ENCODE peak calls at places on chromosomes 1 and 21, in eight cellular contexts. S is GM23248; B is naive thymus-derived CD4-positive, alpha-beta T cell; I is upper lobe of right lung; H is mammary epithelial cell; G is cardiac muscle cell; U is breast epithelium; N is GM23338. P is an unnamed sample. For H3K36me3, the result is how much of the 10 kb centered on the place peaks cover.

GRCh38 chr1:6347641-6348487 is 45.7 kb downstream of the ACOT7 start:
- DNase-seq in S (peak), B (peak), I (no peak), H (no peak), G (peak), U (no peak), N (peak), P (no peak)

GRCh38 chr1:42551150-42551549 is 88.1 kb downstream of the CCDC30 start:
- DNase-seq in S (no peak), B (no peak), I (no peak), H (no peak), G (no peak), U (no peak), N (no peak), P (no peak)

GRCh38 chr1:6582370-6582769 is 2.6 kb downstream of the ZBTB48 start:
- DNase-seq in S (no peak), B (no peak), I (no peak), H (no peak), G (no peak), U (no peak), N (no peak), P (no peak)

GRCh38 chr1:218660678-218661053 is 315.5 kb downstream of the TGFB2 start:
- DNase-seq in S (peak), B (no peak), I (no peak), H (peak), G (peak), U (no peak), N (no peak), P (no peak)

GRCh38 chr1:150272379-150272840 is at the start of gene C1orf54:
- DNase-seq in S (peak), B (no peak), I (no peak), H (no peak), G (peak), U (no peak), N (peak), P (peak)

GRCh38 chr1:101460709-101461108 is 223.9 kb downstream of the S1PR1 start:
- DNase-seq in S (no peak), B (no peak), I (no peak), H (peak), G (no peak), U (no peak), N (no peak), P (no peak)

GRCh38 chr1:40385437-40386310 is 12.1 kb downstream of the SMAP2 start:
- DNase-seq in S (no peak), B (no peak), I (no peak), H (no peak), G (peak), U (no peak), N (no peak), P (no peak)

GRCh38 chr1:245398180-245398579 is 243.4 kb downstream of the KIF26B start:
- DNase-seq in S (no peak), B (no peak), I (no peak), H (no peak), G (no peak), U (no peak), N (no peak), P (no peak)

GRCh38 chr1:52913537-52913936 is 8.0 kb downstream of the ECHDC2 start:
- DNase-seq in S (no peak), B (no peak), I (no peak), H (no peak), G (no peak), U (no peak), N (peak), P (no peak)

GRCh38 chr1:236451796-236452373 is 57.8 kb downstream of the EDARADD start:
- DNase-seq in S (peak), B (no peak), I (no peak), H (peak), G (peak), U (no peak), N (peak), P (no peak)

GRCh38 chr1:248631354-248632041 is 3.4 kb downstream of the OR2T11 start:
- DNase-seq in S (no peak), B (no peak), I (no peak), H (no peak), G (no peak), U (no peak), N (no peak), P (no peak)

GRCh38 chr1:62452951-62453350 is 16.1 kb downstream of the USP1 start:
- DNase-seq in S (peak), B (no peak), I (no peak), H (peak), G (no peak), U (no peak), N (no peak), P (no peak)

GRCh38 chr1:34597877-34598514 is 156.9 kb upstream of the GJB5 start:
- DNase-seq in S (peak), B (peak), I (peak), H (peak), G (peak), U (peak), N (peak), P (peak)

GRCh38 chr1:32894681-32895080 is 6.5 kb downstream of the TMEM54 start:
- DNase-seq in S (no peak), B (no peak), I (peak), H (no peak), G (no peak), U (no peak), N (no peak), P (peak)

GRCh38 chr1:178101266-178101630 is 7.3 kb downstream of the RASAL2 start:
- DNase-seq in S (no peak), B (no peak), I (no peak), H (no peak), G (no peak), U (no peak), N (no peak), P (no peak)

GRCh38 chr1:230501845-230502244 is 75.7 kb upstream of the PGBD5 start:
- DNase-seq in S (no peak), B (no peak), I (no peak), H (no peak), G (no peak), U (no peak), N (no peak), P (no peak)

GRCh38 chr1:167642501-167642826 is 12.4 kb downstream of the RCSD1 start:
- DNase-seq in S (no peak), B (no peak), I (no peak), H (no peak), G (no peak), U (no peak), N (no peak), P (no peak)

GRCh38 chr1:154819628-154820590 is 50.2 kb downstream of the KCNN3 start:
- DNase-seq in S (peak), B (no peak), I (peak), H (no peak), G (peak), U (no peak), N (peak), P (no peak)

GRCh38 chr1:167121375-167122120 is 27.7 kb downstream of the STYXL2 start:
- DNase-seq in S (peak), B (peak), I (peak), H (peak), G (peak), U (no peak), N (peak), P (peak)

GRCh38 chr21:38930065-38930464 is 124.3 kb downstream of the ETS2 start:
- DNase-seq in S (no peak), B (no peak), I (no peak), H (no peak), G (no peak), U (no peak), N (no peak), P (no peak)

GRCh38 chr1:208895820-208896219 is 651.6 kb upstream of the PLXNA2 start:
- DNase-seq in S (no peak), B (no peak), I (no peak), H (no peak), G (no peak), U (no peak), N (no peak), P (no peak)

GRCh38 chr1:24415910-24416665 is 486 bp downstream of the NIPAL3 start:
- DNase-seq in S (peak), B (no peak), I (no peak), H (peak), G (peak), U (peak), N (peak), P (no peak)
- H3K27ac ChIP-seq in S (peak), B (peak), I (peak), H (peak), G (no peak), U (peak), N (no peak), P (no peak)

GRCh38 chr21:46570119-46570518 is 34.8 kb downstream of the S100B start:
- DNase-seq in S (no peak), B (no peak), I (no peak), H (no peak), G (no peak), U (no peak), N (no peak), P (no peak)
- H3K36me3 ChIP-seq in S (under half), B (under half), I (half or more), H (under half), G (under half), U (under half), N (under half), P (under half)

DNA sequence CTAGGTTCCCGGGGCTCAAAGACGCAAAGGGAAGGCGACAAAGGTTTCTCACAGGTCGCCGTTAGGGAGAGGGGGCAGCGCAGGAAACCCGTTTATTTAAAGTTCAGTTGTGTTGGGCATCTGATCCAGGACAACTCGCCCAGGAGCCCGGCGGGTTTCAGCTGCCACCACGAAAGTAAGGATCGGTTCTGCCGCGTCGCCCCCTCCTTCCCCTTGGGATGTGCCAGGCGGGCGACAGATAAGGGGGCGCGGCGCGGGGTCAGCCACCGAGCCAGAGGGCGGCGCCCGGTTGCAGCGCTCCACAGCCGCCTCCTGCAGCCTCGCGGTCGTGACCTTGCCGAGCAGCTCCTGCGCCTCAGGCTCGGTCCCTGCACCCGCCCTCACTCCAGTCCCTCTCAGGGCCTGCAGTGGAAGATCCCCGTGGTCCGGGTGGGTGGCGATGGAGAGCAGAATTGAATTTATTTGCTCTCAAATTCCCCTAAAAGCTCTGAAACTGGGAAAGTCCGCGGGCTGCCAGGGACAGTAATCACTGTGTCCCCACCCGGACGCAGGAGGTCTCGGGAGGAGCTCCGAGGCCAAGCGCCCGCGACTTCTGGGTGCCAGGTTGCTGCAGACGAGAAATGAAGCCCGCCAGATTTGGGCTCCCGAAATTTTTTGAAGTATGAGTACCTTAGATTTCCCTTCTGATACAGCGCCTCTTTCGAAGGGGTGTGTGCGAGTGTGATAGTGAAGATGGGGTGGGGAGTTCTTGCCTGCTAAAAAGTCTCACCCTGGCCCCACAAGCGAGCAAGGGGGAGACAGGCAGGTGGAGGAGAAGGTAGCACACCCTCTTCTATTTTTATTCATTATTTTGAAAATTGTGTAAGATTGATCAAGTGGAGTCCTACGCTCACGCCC is 28.4 kb upstream of the NFIA start:
- DNase-seq in S (peak), B (no peak), I (peak), H (no peak), G (peak), U (no peak), N (peak), P (peak)
- H3K27ac ChIP-seq in S (no peak), B (no peak), I (peak), H (no peak), G (no peak), U (peak), N (no peak), P (peak)

GRCh38 chr1:45155957-45156356 is 50.4 kb downstream of the ZSWIM5 start:
- DNase-seq in S (no peak), B (no peak), I (no peak), H (no peak), G (no peak), U (no peak), N (no peak), P (no peak)
- H3K36me3 ChIP-seq in S (under half), B (under half), I (under half), H (under half), G (under half), U (under half), N (under half), P (under half)

GRCh38 chr1:184051485-184052193 is at the start of gene TSEN15:
- DNase-seq in S (peak), B (peak), I (peak), H (peak), G (peak), U (peak), N (peak), P (peak)

GRCh38 chr1:184051138-184051484 is 419 bp upstream of the TSEN15 start:
- DNase-seq in S (peak), B (no peak), I (no peak), H (no peak), G (no peak), U (no peak), N (no peak), P (no peak)

GRCh38 chr1:184052750-184053149 is 1.2 kb downstream of the TSEN15 start:
- DNase-seq in S (no peak), B (no peak), I (no peak), H (no peak), G (no peak), U (no peak), N (no peak), P (no peak)

GRCh38 chr1:184050631-184051030 is 899 bp upstream of the TSEN15 start:
- DNase-seq in S (peak), B (no peak), I (no peak), H (no peak), G (peak), U (no peak), N (no peak), P (no peak)

DNA sequence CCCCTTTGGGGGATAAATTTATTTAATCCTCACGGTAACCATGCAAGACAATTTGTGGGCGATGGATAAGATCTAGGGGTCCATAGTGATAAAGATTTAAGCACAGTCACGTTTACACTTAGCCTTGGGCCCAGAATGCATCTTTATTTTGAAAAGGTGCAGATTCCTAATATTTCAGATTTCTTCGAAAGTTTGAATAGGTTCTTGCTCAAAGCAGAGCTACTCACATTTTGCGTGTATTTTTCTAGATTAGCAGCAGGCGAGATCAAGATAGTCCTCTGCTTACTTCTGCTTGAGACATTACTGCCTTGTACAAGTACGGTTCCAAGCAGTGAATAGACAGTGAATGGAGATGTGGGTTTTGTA is 647 bp downstream of the TSEN15 start:
- DNase-seq in S (no peak), B (no peak), I (no peak), H (no peak), G (peak), U (no peak), N (no peak), P (no peak)
- H3K27ac ChIP-seq in S (peak), B (peak), I (peak), H (peak), G (peak), U (peak), N (peak), P (no peak)

GRCh38 chr21:33572350-33572749 is 16.1 kb downstream of the DONSON start:
- DNase-seq in S (no peak), B (no peak), I (no peak), H (no peak), G (no peak), U (no peak), N (no peak), P (no peak)

GRCh38 chr21:33578959-33579542 is 9.4 kb downstream of the DONSON start:
- DNase-seq in S (peak), B (no peak), I (no peak), H (peak), G (peak), U (no peak), N (no peak), P (no peak)

DNA sequence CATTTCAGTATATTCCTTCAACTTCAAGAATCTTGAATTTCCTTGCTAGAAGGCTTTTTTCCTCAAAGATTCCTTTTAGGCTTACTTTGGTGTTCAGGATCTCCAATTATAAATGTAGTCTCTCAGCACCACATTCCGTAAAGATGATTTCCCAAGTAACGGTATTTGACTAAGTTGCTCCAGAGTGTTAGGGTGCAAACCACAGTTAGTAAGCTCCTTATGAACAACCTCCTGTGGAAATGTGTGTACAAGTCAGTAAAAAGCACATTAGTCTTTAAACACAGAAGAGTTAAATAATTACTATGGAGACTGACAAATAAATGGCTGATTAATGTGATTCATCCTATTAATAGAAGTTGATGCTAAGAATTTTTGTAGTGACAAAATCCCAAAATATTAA is 10.3 kb downstream of the DONSON start:
- DNase-seq in S (peak), B (no peak), I (no peak), H (no peak), G (peak), U (no peak), N (no peak), P (no peak)
- H3K36me3 ChIP-seq in S (under half), B (under half), I (half or more), H (under half), G (half or more), U (under half), N (under half), P (under half)

DNA sequence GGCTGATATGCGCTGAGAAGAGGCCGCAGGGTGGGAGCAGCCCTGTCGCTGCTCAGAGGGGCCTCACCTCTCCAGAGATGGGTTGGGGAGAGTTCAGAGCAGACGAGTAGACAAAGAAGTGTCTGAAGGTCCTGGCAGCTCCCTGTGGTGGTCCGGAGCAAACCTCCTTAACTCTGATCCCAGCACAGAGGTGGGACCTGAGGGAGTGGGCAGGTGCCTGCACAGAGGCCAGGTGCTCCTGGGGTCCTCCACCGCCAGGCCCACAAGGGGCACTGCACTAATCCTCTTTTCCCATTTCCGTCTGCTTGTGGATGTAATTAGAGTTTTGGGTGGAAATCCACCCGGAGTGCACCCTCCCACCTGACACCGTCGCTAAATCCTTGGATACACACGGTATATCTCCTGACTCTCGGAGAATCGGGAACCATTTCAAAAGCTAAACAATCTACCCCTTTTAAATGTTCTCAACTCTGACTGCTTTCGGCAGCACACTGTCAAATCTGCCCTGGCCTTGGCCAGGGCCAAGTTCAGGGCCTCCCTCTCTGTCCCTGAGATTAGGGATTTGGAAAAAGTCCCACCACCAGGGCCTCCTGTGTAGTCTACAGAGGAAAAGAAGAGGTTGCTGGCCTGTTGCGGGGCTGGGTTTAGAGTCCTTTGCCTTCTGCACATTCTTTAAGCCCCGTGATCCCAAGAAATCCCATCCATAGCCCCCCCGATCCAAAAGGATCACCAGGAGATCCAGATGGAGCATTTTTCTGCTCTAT is 22.4 kb downstream of the CASZ1 start:
- DNase-seq in S (no peak), B (no peak), I (no peak), H (no peak), G (no peak), U (no peak), N (no peak), P (peak)
- H3K27ac ChIP-seq in S (no peak), B (no peak), I (no peak), H (no peak), G (peak), U (peak), N (no peak), P (no peak)

DNA sequence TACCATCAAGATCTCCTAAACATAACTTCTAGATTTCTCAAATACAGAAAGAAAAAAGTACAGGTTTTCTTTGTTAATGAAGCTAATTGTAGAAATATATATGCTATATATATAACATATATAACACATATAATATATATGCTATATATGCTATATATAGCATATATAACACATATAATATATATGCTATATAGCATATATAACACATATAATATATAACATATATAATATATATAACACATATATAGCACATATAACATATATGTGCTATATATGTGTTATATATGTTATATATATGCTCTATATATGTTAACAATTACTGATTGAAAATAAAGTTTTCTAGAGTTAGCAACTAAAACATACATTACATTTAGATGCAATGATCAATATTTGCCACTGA is 34.8 kb downstream of the RGS21 start:
- DNase-seq in S (no peak), B (no peak), I (no peak), H (no peak), G (no peak), U (no peak), N (no peak), P (no peak)
- H3K36me3 ChIP-seq in S (under half), B (under half), I (under half), H (under half), G (under half), U (under half), N (under half), P (under half)